ENCODE peak calls at places on chromosomes 3 and 15, in seven cellular contexts. I, O, X, V, H, P and J are unnamed samples. For H3K9me3 and H3K4me1, the result is how much of the 10 kb centered on the place peaks cover.

GRCh38 chr3:150251187-150251592 is 156.9 kb upstream of the TSC22D2 start:
- DNase-seq in X (no peak), V (no peak), I (no peak), H (no peak), O (no peak), P (no peak), J (no peak)

GRCh38 chr3:73556520-73557371 is 68.0 kb downstream of the PDZRN3 start:
- DNase-seq in O (no peak), V (no peak), P (no peak), I (no peak), X (no peak), H (no peak), J (no peak)

GRCh38 chr3:192039593-192039992 is 578.6 kb downstream of the PYDC2 start:
- DNase-seq in X (no peak), V (no peak), H (no peak), I (no peak), O (no peak), P (no peak), J (no peak)

GRCh38 chr3:182983811-182984210 is 3.5 kb upstream of the DCUN1D1 start:
- DNase-seq in O (no peak), V (no peak), H (no peak), X (no peak), P (no peak), I (no peak), J (no peak)

GRCh38 chr15:88975891-88976290 is 62.7 kb upstream of the MFGE8 start:
- DNase-seq in V (no peak), I (no peak), O (no peak), H (no peak), X (no peak), P (no peak), J (no peak)

GRCh38 chr15:97790180-97790579 is 170.3 kb upstream of the ARRDC4 start:
- DNase-seq in I (no peak), P (no peak), V (no peak), O (no peak), H (no peak), X (no peak), J (no peak)

GRCh38 chr3:100463002-100463401 is 29.4 kb upstream of the TMEM45A start:
- DNase-seq in O (peak), I (peak), V (peak), X (peak), H (peak), P (no peak), J (no peak)

GRCh38 chr3:58062469-58062868 is 54.2 kb downstream of the FLNB start:
- DNase-seq in P (no peak), H (no peak), X (peak), I (no peak), O (peak), V (no peak), J (no peak)

GRCh38 chr3:72247645-72248388 is 462.9 kb upstream of the PROK2 start:
- DNase-seq in X (no peak), V (no peak), O (no peak), P (no peak), I (no peak), H (no peak), J (no peak)

GRCh38 chr3:170044795-170045244 is 7.0 kb downstream of the GPR160 start:
- DNase-seq in V (peak), P (no peak), I (no peak), O (no peak), X (no peak), H (no peak), J (no peak)

GRCh38 chr3:58635371-58636285 is 30.9 kb downstream of the FAM3D start:
- DNase-seq in X (no peak), H (no peak), V (no peak), I (no peak), P (no peak), O (no peak), J (no peak)

GRCh38 chr15:62262305-62262941 is 97.3 kb upstream of the C2CD4B start:
- DNase-seq in O (no peak), V (no peak), H (no peak), X (no peak), P (no peak), I (no peak), J (no peak)

DNA sequence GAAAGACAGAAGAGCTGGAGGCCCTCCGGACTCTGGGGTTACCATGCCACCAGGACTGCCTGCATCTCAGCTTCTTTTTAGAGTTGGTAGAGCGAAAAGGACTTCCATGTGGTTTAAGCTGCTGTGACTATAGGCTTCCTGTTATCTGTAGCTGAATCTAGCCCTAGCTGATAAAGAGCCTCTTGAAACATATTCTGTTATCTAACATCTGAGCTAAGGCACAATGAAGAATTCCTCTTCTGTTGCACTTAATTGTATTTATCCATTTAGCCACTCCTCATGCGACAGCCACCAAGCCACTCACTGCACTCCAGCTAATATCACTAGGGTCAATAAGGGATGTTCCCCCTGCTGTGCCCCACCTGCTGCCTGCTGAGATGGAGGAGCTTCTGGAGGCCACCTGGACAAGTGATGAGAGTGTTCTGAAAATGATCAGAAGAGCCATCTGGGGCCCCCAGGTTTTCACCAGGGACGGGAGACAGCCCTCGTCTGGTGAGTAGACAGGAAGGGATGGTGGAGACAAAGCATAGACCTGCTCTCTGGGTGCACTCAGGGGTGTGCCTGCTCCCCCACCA is 94.6 kb upstream of the PLXNA1 start:
- DNase-seq in O (no peak), P (no peak), X (no peak), I (no peak), V (no peak), H (no peak), J (no peak)
- TF ChIP-seq YY1 in O (no peak), P (no peak), X (no peak), I (no peak), V (no peak), H (no peak), J (no peak)

DNA sequence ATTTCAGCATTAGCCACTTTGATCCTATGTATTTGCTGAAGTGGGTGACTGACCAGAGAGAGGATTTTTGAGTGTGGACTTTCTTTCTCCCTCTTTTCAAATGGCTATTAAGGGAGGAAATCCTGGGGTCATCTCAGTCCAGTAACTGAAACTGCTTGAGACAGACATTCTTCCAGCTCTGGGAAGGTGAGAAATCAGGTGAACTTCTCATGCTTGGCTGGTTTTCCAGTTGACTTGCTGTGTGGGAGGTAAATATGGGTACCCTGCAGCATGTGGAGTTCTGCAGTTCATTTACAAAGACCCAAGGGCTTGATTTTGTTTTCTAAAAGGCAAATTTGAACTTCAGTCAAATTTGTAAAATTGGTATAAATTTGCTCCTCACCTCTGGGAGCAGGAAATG is 461.1 kb upstream of the TBL1XR1 start:
- DNase-seq in I (no peak), P (no peak), O (no peak), V (no peak), H (no peak), X (no peak), J (no peak)
- H3K9me3 ChIP-seq in I (under half), P (under half), O (under half), V (under half), H (under half), X (under half), J (under half)

GRCh38 chr3:87855211-87855610 is 203.6 kb downstream of the CGGBP1 start:
- DNase-seq in P (no peak), O (no peak), V (no peak), X (no peak), H (no peak), I (no peak), J (no peak)

GRCh38 chr3:87855626-87856025 is 203.2 kb downstream of the CGGBP1 start:
- DNase-seq in H (no peak), X (peak), V (no peak), P (no peak), O (no peak), I (no peak), J (no peak)

DNA sequence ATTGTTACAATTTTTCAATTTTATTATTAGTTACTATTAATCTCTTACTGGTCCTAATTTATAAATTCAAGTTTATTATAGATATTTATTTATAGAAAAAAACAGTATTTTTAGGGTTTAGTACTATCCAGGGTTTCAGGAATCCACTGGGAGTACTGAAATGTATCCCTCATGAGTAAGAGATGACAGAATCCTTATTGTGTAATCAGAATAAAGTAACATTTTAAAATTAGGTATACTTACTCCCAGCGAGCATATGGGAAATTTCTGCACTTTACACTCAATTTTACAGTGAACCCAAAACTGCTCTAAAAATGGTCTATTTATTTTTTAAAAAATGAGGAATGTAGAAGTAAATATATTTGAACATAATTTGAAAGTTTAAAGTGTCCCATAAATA is 202.7 kb downstream of the CGGBP1 start:
- DNase-seq in P (no peak), X (no peak), O (no peak), I (no peak), V (no peak), H (no peak), J (no peak)
- H3K4me1 ChIP-seq in P (under half), X (under half), O (under half), I (under half), V (under half), H (under half), J (under half)

DNA sequence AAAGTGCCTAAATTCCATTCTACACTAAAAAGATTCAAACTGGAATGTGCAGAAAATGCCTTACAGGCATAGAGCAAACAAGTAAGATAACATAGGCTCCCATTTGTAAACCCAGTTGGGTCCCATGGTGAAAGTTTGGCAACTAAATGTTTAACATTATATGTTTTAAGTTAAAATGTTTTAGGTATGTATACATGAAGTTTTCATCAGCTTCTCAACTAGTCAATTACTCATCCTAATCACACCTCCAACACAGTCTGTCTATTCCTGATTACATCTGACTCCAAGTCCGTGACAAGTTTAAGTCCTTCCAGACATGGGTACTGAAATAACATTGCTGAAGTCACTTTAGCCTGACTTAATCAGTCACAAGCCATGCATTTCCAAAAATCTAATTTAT is 25.0 kb downstream of the MYLK start:
- DNase-seq in X (peak), O (peak), P (no peak), I (no peak), V (no peak), H (no peak), J (no peak)
- TF ChIP-seq YY1 in X (no peak), O (no peak), P (no peak), I (no peak), V (no peak), H (no peak), J (no peak)

DNA sequence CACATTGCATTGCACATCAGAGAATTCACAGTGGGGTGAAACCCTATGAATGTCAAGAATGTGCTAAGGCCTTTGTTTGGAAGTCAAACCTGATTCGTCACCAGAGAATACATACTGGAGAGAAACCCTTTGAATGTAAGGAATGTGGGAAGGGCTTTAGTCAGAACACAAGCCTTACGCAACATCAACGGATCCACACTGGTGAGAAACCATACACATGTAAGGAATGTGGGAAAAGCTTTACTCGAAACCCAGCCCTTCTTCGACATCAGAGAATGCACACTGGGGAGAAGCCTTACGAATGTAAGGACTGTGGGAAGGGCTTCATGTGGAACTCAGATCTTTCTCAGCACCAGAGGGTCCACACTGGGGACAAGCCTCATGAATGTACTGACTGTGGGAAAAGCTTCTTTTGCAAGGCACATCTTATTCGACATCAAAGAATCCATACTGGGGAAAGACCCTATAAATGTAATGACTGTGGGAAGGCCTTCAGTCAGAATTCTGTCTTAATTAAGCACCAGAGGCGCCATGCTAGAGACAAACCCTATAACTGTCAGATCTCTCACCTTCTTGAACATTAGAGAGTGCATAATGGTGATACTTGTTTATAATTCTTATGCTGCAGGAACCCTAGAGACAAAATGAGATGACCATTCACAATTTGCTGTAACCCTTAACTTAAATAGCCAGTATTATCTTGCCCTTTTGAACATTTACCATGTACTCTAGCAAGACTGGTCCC is 9.0 kb downstream of the ZNF662 start:
- DNase-seq in V (no peak), O (no peak), X (no peak), P (no peak), I (no peak), H (peak), J (no peak)
- H3K9me3 ChIP-seq in V (under half), O (under half), X (under half), P (half or more), I (under half), H (under half), J (half or more)

GRCh38 chr3:111734652-111735051 is 124.4 kb upstream of the PHLDB2 start:
- DNase-seq in V (no peak), I (no peak), H (no peak), O (no peak), P (no peak), X (no peak), J (no peak)

GRCh38 chr3:111735271-111735758 is 123.8 kb upstream of the PHLDB2 start:
- DNase-seq in V (no peak), H (peak), X (no peak), I (peak), P (no peak), O (no peak), J (no peak)

GRCh38 chr3:111733154-111733553 is 125.9 kb upstream of the PHLDB2 start:
- DNase-seq in I (no peak), V (no peak), H (peak), P (no peak), O (no peak), X (no peak), J (no peak)

GRCh38 chr3:111732248-111732879 is 126.7 kb upstream of the PHLDB2 start:
- DNase-seq in I (no peak), H (peak), X (no peak), V (no peak), P (no peak), O (no peak), J (no peak)

GRCh38 chr3:111733856-111734255 is 125.2 kb upstream of the PHLDB2 start:
- DNase-seq in P (no peak), X (no peak), V (no peak), I (no peak), O (no peak), H (no peak), J (no peak)
- H3K4me1 ChIP-seq in P (under half), X (under half), V (under half), I (half or more), O (half or more), H (half or more), J (under half)

GRCh38 chr3:14110699-14111098 is 14.0 kb downstream of the CHCHD4 start:
- DNase-seq in P (no peak), X (no peak), V (no peak), H (no peak), I (no peak), O (no peak), J (no peak)
- TF ChIP-seq YY1 in P (no peak), X (no peak), V (no peak), H (no peak), I (no peak), O (no peak), J (no peak)

GRCh38 chr3:154835638-154836037 is 244.5 kb upstream of the MME start:
- DNase-seq in V (no peak), I (no peak), P (no peak), O (no peak), H (no peak), X (no peak), J (no peak)

GRCh38 chr3:154829979-154830378 is 250.1 kb upstream of the MME start:
- DNase-seq in V (no peak), X (no peak), P (no peak), O (no peak), H (no peak), I (no peak), J (no peak)
- H3K9me3 ChIP-seq in V (under half), X (under half), P (under half), O (under half), H (under half), I (under half), J (under half)

GRCh38 chr3:15317164-15317477 is 15.3 kb downstream of the SH3BP5 start:
- DNase-seq in X (no peak), O (no peak), H (no peak), V (no peak), I (no peak), P (no peak), J (no peak)
- H3K4me1 ChIP-seq in X (under half), O (under half), H (under half), V (under half), I (under half), P (under half), J (under half)

GRCh38 chr3:13824521-13825316 is 55.2 kb downstream of the WNT7A start:
- DNase-seq in O (no peak), X (no peak), I (no peak), H (no peak), P (no peak), V (no peak), J (no peak)

GRCh38 chr3:13823186-13823585 is 56.7 kb downstream of the WNT7A start:
- DNase-seq in X (no peak), H (no peak), V (no peak), I (no peak), O (no peak), P (no peak), J (no peak)

GRCh38 chr3:13823692-13824091 is 56.2 kb downstream of the WNT7A start:
- DNase-seq in I (no peak), H (no peak), V (no peak), O (no peak), X (no peak), P (no peak), J (no peak)

GRCh38 chr3:13821156-13821555 is 58.7 kb downstream of the WNT7A start:
- DNase-seq in I (no peak), X (no peak), H (no peak), V (no peak), O (no peak), P (no peak), J (no peak)

GRCh38 chr3:13822042-13822441 is 57.8 kb downstream of the WNT7A start:
- DNase-seq in O (no peak), H (no peak), X (no peak), V (no peak), P (no peak), I (peak), J (no peak)
- TF ChIP-seq YY1 in O (no peak), H (no peak), X (no peak), V (no peak), P (no peak), I (peak), J (no peak)